ENCODE peak calls at places on chromosomes 13 and 19, in ten cellular contexts. Q is stimulated activated effector memory CD8-positive, alpha-beta T cell treated with anti-CD3 and anti-CD28 coated beads, Interleukin-12 subunit alpha, Interleukin-12 subunit beta, amount 100 ng/mL, for 72 hours; G is hepatic stellate cell; E is brain pericyte; L is progenitor cell of endocrine pancreas; J is testis; I is type B pancreatic cell; M is NCI-H1092 treated with DMSO at 0.1 percent for 48 hours; Y is NCI-H187; R is foreskin fibroblast. S is an unnamed sample.

GRCh38 chr19:51681286-51681956 is 11.7 kb upstream of the SPACA6 start:
- DNase-seq in Q (no peak), G (no peak), E (no peak), L (no peak), J (no peak), I (no peak), M (no peak), Y (no peak), R (peak; percentile 45), S (no peak)

GRCh38 chr13:110244096-110244830 is 62.7 kb downstream of the COL4A1 start:
- DNase-seq in Q (no peak), G (no peak), E (no peak), L (no peak), J (no peak), I (no peak), M (no peak), Y (no peak), R (peak; percentile 87), S (no peak)

GRCh38 chr19:18007939-18008673 is at the start of gene ARRDC2:
- DNase-seq in Q (peak; percentile 86), G (peak; percentile 99), E (peak; percentile 65), L (peak; percentile 69), J (peak; percentile 95), I (peak; percentile 88), M (peak; percentile 89), Y (peak; percentile 8), R (peak; percentile 96), S (peak; percentile 95)

GRCh38 chr19:4031420-4031819 is 23.9 kb downstream of the PIAS4 start:
- DNase-seq in Q (no peak), G (no peak), E (no peak), L (no peak), J (no peak), I (no peak), M (no peak), Y (no peak), R (no peak), S (no peak)

GRCh38 chr13:43432948-43433347 is 353.8 kb downstream of the ENOX1 start:
- DNase-seq in Q (no peak), G (no peak), E (no peak), L (no peak), J (no peak), I (no peak), M (no peak), Y (no peak), R (peak; percentile 78), S (no peak)

GRCh38 chr13:28636677-28637317 is 22.1 kb upstream of the POMP start:
- DNase-seq in Q (no peak), G (peak; percentile 54), E (no peak), L (peak; percentile 31), J (peak; percentile 67), I (no peak), M (peak; percentile 19), Y (peak; percentile 3), R (peak; percentile 88), S (peak; percentile 48)

GRCh38 chr19:20444202-20444885 is 121.2 kb downstream of the ZNF737 start:
- DNase-seq in Q (no peak), G (no peak), E (no peak), L (no peak), J (no peak), I (no peak), M (no peak), Y (no peak), R (no peak), S (no peak)

GRCh38 chr19:46718157-46718933 is 1.4 kb upstream of the PRKD2 start:
- DNase-seq in Q (peak; percentile 79), G (no peak), E (no peak), L (no peak), J (no peak), I (no peak), M (no peak), Y (no peak), R (peak; percentile 52), S (no peak)

GRCh38 chr13:100363351-100363750 is 225.2 kb downstream of the GGACT start:
- DNase-seq in Q (no peak), G (peak; percentile 7), E (peak; percentile 82), L (no peak), J (no peak), I (no peak), M (no peak), Y (no peak), R (peak; percentile 73), S (no peak)

GRCh38 chr13:33761744-33762143 is 56.2 kb upstream of the RFC3 start:
- DNase-seq in Q (no peak), G (peak; percentile 9), E (no peak), L (no peak), J (peak; percentile 33), I (no peak), M (peak; percentile 81), Y (no peak), R (peak; percentile 50), S (no peak)

GRCh38 chr13:67574320-67575233 is 344.4 kb upstream of the PCDH9 start:
- DNase-seq in Q (no peak), G (no peak), E (no peak), L (no peak), J (no peak), I (no peak), M (no peak), Y (no peak), R (peak; percentile 2), S (no peak)

GRCh38 chr13:44309771-44310767 is 63.6 kb upstream of the SERP2 start:
- DNase-seq in Q (no peak), G (no peak), E (no peak), L (no peak), J (no peak), I (no peak), M (peak; percentile 84), Y (no peak), R (no peak), S (peak; percentile 43)

GRCh38 chr19:13463296-13463695 is 43.0 kb downstream of the CACNA1A start:
- DNase-seq in Q (no peak), G (no peak), E (no peak), L (peak; percentile 55), J (peak; percentile 16), I (no peak), M (no peak), Y (no peak), R (peak; percentile 34), S (no peak)

GRCh38 chr19:4571305-4571917 is 11.9 kb upstream of the SEMA6B start:
- DNase-seq in Q (no peak), G (no peak), E (no peak), L (no peak), J (no peak), I (no peak), M (no peak), Y (no peak), R (no peak), S (no peak)

GRCh38 chr13:98327326-98328314 is 150.6 kb upstream of the RNF113B start:
- DNase-seq in Q (no peak), G (peak; percentile 35), E (no peak), L (no peak), J (no peak), I (no peak), M (no peak), Y (no peak), R (peak; percentile 37), S (no peak)